ENCODE peak calls at places on chromosome 2, in ten cellular contexts. A, L, H, S, F, B, E, Q, Z and K are unnamed samples.

GRCh38 chr2:17084882-17085281 is 419.2 kb upstream of the CYRIA start:
- DNase-seq in A (peak), L (no peak), H (no peak), S (no peak), F (no peak), B (no peak), E (no peak), Q (no peak), Z (no peak), K (no peak)

GRCh38 chr2:206083602-206084467 is 2.1 kb downstream of the INO80D start:
- DNase-seq in A (peak), L (peak), H (no peak), S (no peak), F (peak), B (peak), E (no peak), Q (no peak), Z (no peak), K (no peak)

GRCh38 chr2:207513577-207514257 is 16.0 kb upstream of the CREB1 start:
- DNase-seq in A (peak), L (peak), H (no peak), S (no peak), F (peak), B (no peak), E (peak), Q (no peak), Z (peak), K (peak)

GRCh38 chr2:222423632-222424280 is 587 bp upstream of the SGPP2 start:
- DNase-seq in A (no peak), L (peak), H (no peak), S (no peak), F (peak), B (no peak), E (no peak), Q (no peak), Z (no peak), K (no peak)

GRCh38 chr2:234970467-234970866 is 18.6 kb downstream of the SH3BP4 start:
- DNase-seq in A (peak), L (peak), H (no peak), S (no peak), F (no peak), B (no peak), E (no peak), Q (no peak), Z (no peak), K (peak)

GRCh38 chr2:61247204-61247812 is 85.3 kb downstream of the C2orf74 start:
- DNase-seq in A (peak), L (peak), H (no peak), S (peak), F (peak), B (no peak), E (peak), Q (no peak), Z (peak), K (peak)

GRCh38 chr2:133739039-133739438 is 170.8 kb upstream of the NCKAP5 start:
- DNase-seq in A (no peak), L (no peak), H (no peak), S (no peak), F (no peak), B (no peak), E (no peak), Q (no peak), Z (no peak), K (no peak)

GRCh38 chr2:177464549-177464948 is 72.0 kb downstream of the AGPS start:
- DNase-seq in A (peak), L (no peak), H (no peak), S (no peak), F (no peak), B (no peak), E (no peak), Q (no peak), Z (no peak), K (peak)

GRCh38 chr2:222572761-222573174 is 83.1 kb downstream of the FARSB start:
- DNase-seq in A (peak), L (peak), H (no peak), S (no peak), F (peak), B (no peak), E (peak), Q (no peak), Z (no peak), K (peak)

GRCh38 chr2:181752301-181752700 is 72.0 kb upstream of the NEUROD1 start:
- DNase-seq in A (no peak), L (peak), H (no peak), S (no peak), F (peak), B (no peak), E (no peak), Q (no peak), Z (no peak), K (no peak)

GRCh38 chr2:223602972-223603371 is 811 bp upstream of the SCG2 start:
- DNase-seq in A (no peak), L (no peak), H (no peak), S (no peak), F (no peak), B (no peak), E (no peak), Q (no peak), Z (no peak), K (no peak)

GRCh38 chr2:223604231-223604630 is 2.1 kb upstream of the SCG2 start:
- DNase-seq in A (no peak), L (no peak), H (no peak), S (no peak), F (no peak), B (no peak), E (no peak), Q (no peak), Z (no peak), K (no peak)

GRCh38 chr2:223600056-223600455 is 2.1 kb downstream of the SCG2 start:
- DNase-seq in A (no peak), L (no peak), H (no peak), S (no peak), F (no peak), B (no peak), E (no peak), Q (no peak), Z (no peak), K (no peak)

GRCh38 chr2:223599646-223600009 is 2.5 kb downstream of the SCG2 start:
- DNase-seq in A (no peak), L (peak), H (no peak), S (no peak), F (peak), B (no peak), E (no peak), Q (no peak), Z (no peak), K (no peak)

GRCh38 chr2:223601932-223602676 is at the start of gene SCG2:
- DNase-seq in A (peak), L (peak), H (peak), S (peak), F (peak), B (peak), E (peak), Q (peak), Z (peak), K (peak)
- H3K4me3 ChIP-seq in A (peak), L (peak), H (peak), S (no peak), F (no peak), B (no peak), E (no peak), Q (peak), Z (peak), K (no peak)

GRCh38 chr2:8202139-8202538 is 479.7 kb upstream of the ID2 start:
- DNase-seq in A (no peak), L (no peak), H (peak), S (no peak), F (no peak), B (no peak), E (no peak), Q (no peak), Z (no peak), K (no peak)
- H3K4me3 ChIP-seq in A (no peak), L (no peak), H (no peak), S (no peak), F (no peak), B (no peak), E (no peak), Q (no peak), Z (no peak), K (no peak)

GRCh38 chr2:120866483-120867140 is 130.9 kb downstream of the GLI2 start:
- DNase-seq in A (no peak), L (no peak), H (no peak), S (no peak), F (no peak), B (no peak), E (no peak), Q (no peak), Z (no peak), K (no peak)

GRCh38 chr2:120866071-120866470 is 130.4 kb downstream of the GLI2 start:
- DNase-seq in A (no peak), L (no peak), H (no peak), S (no peak), F (no peak), B (no peak), E (no peak), Q (no peak), Z (no peak), K (no peak)

GRCh38 chr2:120869036-120869435 is 133.4 kb downstream of the GLI2 start:
- DNase-seq in A (no peak), L (no peak), H (no peak), S (no peak), F (no peak), B (no peak), E (no peak), Q (no peak), Z (no peak), K (no peak)

GRCh38 chr2:120868366-120868765 is 132.7 kb downstream of the GLI2 start:
- DNase-seq in A (no peak), L (no peak), H (no peak), S (no peak), F (no peak), B (no peak), E (no peak), Q (no peak), Z (no peak), K (no peak)

DNA sequence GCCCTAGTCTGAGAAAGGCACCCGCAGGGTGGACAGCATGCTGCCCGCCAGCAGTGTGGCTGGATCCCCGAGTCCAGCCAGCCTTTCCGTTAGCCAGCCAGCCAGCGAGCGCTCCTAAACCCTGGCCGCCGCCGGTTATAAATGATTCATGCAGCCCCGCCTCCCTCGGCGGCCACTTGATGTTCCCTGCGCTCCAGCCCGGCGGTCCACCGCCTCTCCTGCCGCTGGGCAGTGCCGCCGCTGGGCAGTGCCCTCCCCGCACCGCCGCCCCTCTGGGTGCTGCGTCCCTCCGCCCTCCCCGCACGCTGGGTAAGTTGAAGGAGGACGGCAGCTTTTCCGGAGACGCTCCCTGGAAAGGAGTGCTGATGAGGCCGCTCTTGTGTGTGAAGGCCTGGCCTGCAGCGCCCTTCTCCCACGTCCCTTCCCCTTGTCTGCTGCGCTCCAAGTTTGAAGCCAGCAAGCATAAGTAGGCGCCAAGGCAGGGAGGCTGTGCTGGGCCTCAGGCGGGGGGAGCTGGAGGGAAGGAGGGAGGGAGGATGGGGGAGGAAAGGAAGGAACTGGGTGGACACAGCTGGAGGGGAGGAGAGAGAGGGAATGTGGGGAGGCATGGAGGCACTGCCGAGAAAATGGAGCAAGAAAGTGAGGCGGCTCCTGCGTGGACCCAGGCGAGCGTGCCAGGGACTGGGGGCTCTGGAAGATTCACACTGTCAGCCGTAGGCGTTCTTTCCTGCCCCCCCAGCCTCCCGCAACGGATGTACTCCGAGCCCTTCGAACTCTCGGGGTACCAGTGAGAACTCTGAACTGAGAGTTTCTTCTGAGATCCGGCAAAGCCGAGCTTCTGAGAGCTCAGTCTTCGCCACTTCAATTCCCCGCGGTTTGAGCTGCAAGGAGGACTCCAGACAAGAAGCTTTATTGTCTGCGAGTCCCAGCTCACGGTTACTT is 131.9 kb downstream of the GLI2 start:
- DNase-seq in A (peak), L (peak), H (no peak), S (peak), F (peak), B (no peak), E (no peak), Q (peak), Z (no peak), K (no peak)
- H3K4me3 ChIP-seq in A (peak), L (peak), H (no peak), S (peak), F (no peak), B (no peak), E (peak), Q (peak), Z (peak), K (peak)

DNA sequence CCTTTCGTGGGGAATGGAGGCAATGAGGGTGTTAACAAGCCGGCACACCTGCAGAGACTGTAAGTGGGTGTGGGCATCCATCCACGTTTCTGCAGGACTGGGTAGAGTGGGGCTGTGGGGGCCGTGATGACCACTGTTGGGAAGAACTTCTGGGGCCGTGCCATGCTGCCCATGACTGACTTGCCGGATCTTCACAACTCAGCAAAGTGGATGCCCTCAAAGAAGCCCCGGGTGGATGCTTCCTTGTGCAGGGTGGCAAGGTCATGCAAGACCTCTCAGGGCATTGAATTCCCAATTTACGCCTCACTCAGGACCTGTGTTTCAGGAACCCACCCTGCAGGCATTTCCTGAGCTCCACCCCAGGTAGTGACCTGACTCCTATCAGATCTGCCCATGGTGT is 143.5 kb upstream of the TPO start:
- DNase-seq in A (no peak), L (no peak), H (no peak), S (no peak), F (no peak), B (no peak), E (no peak), Q (no peak), Z (no peak), K (no peak)
- H3K4me3 ChIP-seq in A (no peak), L (no peak), H (no peak), S (no peak), F (no peak), B (no peak), E (no peak), Q (no peak), Z (no peak), K (no peak)